ENCODE peak calls at places on chromosomes 11 and 22, in five cellular contexts. One of them, this sample, is unnamed.
A peak's percentile ranks its signal among the peaks of the same experiment; 100 is the strongest.

GRCh38 chr11:131884461-131885073 is 514.2 kb downstream of the NTM start:
- DNase-seq in coronary artery: no peak
- DNase-seq in kidney glomerular epithelial cell: peak; percentile 83
- DNase-seq in heart left ventricle: no peak
- DNase-seq in amniotic stem cell: no peak
- DNase-seq in this sample: peak; percentile 38

GRCh38 chr11:34305095-34305692 is 52.6 kb downstream of the ABTB2 start:
- DNase-seq in kidney glomerular epithelial cell: no peak
- DNase-seq in amniotic stem cell: no peak
- DNase-seq in heart left ventricle: no peak
- DNase-seq in coronary artery: no peak
- DNase-seq in this sample: peak; percentile 41

GRCh38 chr11:10051868-10052586 is 242.0 kb downstream of the SBF2 start:
- DNase-seq in heart left ventricle: no peak
- DNase-seq in amniotic stem cell: no peak
- DNase-seq in coronary artery: no peak
- DNase-seq in kidney glomerular epithelial cell: no peak
- DNase-seq in this sample: no peak

GRCh38 chr11:70210051-70210501 is 7.0 kb downstream of the FADD start:
- DNase-seq in amniotic stem cell: no peak
- DNase-seq in kidney glomerular epithelial cell: no peak
- DNase-seq in coronary artery: no peak
- DNase-seq in heart left ventricle: no peak
- DNase-seq in this sample: no peak

GRCh38 chr11:68379216-68379615 is 66.8 kb downstream of the LRP5 start:
- DNase-seq in heart left ventricle: no peak
- DNase-seq in coronary artery: no peak
- DNase-seq in amniotic stem cell: no peak
- DNase-seq in kidney glomerular epithelial cell: no peak
- DNase-seq in this sample: peak; percentile 79

GRCh38 chr11:26983645-26984044 is 10.3 kb upstream of the FIBIN start:
- DNase-seq in kidney glomerular epithelial cell: no peak
- DNase-seq in coronary artery: no peak
- DNase-seq in amniotic stem cell: no peak
- DNase-seq in heart left ventricle: no peak
- DNase-seq in this sample: no peak

GRCh38 chr11:43578346-43579170 is 102.0 kb upstream of the HSD17B12 start:
- DNase-seq in heart left ventricle: no peak
- DNase-seq in coronary artery: no peak
- DNase-seq in kidney glomerular epithelial cell: no peak
- DNase-seq in amniotic stem cell: peak; percentile 16
- DNase-seq in this sample: no peak

GRCh38 chr22:20249797-20250354 is 18.2 kb downstream of the RTN4R start:
- DNase-seq in coronary artery: no peak
- DNase-seq in heart left ventricle: no peak
- DNase-seq in amniotic stem cell: no peak
- DNase-seq in kidney glomerular epithelial cell: no peak
- DNase-seq in this sample: no peak

GRCh38 chr22:22995166-22995565 is 75.2 kb upstream of the GNAZ start:
- DNase-seq in heart left ventricle: no peak
- DNase-seq in kidney glomerular epithelial cell: no peak
- DNase-seq in amniotic stem cell: no peak
- DNase-seq in coronary artery: no peak
- DNase-seq in this sample: peak; percentile 17